ENCODE peak calls at places on chromosomes 12 and 14, in four cellular contexts. J is IMR-90, D is testis, S is B cell. K is an unnamed sample.

GRCh38 chr12:95918194-95918993 is 24.0 kb downstream of the CCDC38 start:
- DNase-seq in J (peak), D (peak), S (peak), K (peak)

GRCh38 chr12:70278945-70279344 is 35.7 kb downstream of the CNOT2 start:
- DNase-seq in J (no peak), D (no peak), S (no peak), K (no peak)

GRCh38 chr14:102900631-102901571 is 21.6 kb upstream of the AMN start:
- DNase-seq in J (no peak), D (no peak), S (peak), K (peak)

GRCh38 chr12:121811434-121812319 is 7.9 kb downstream of the SETD1B start:
- DNase-seq in J (peak), D (peak), S (peak), K (peak)

GRCh38 chr12:121958521-121959240 is 40.3 kb downstream of the CFAP251 start:
- DNase-seq in J (peak), D (no peak), S (no peak), K (no peak)

GRCh38 chr12:91781114-91781513 is 364.5 kb downstream of the BTG1 start:
- DNase-seq in J (peak), D (no peak), S (no peak), K (no peak)

GRCh38 chr12:27818421-27818918 is 38.4 kb upstream of the MANSC4 start:
- DNase-seq in J (peak), D (peak), S (no peak), K (no peak)

GRCh38 chr14:75277000-75277795 is 1.4 kb upstream of the FOS start:
- DNase-seq in J (peak), D (peak), S (peak), K (peak)

GRCh38 chr14:64232095-64232830 is 61.9 kb downstream of the ESR2 start:
- DNase-seq in J (peak), D (no peak), S (no peak), K (no peak)

GRCh38 chr14:64232944-64233343 is 61.2 kb downstream of the ESR2 start:
- DNase-seq in J (no peak), D (no peak), S (no peak), K (no peak)

GRCh38 chr14:64234877-64235651 is 59.1 kb downstream of the ESR2 start:
- DNase-seq in J (peak), D (no peak), S (no peak), K (no peak)

GRCh38 chr14:64235652-64236640 is 58.2 kb downstream of the ESR2 start:
- DNase-seq in J (no peak), D (no peak), S (peak), K (peak)

GRCh38 chr14:64233791-64234190 is 60.4 kb downstream of the ESR2 start:
- DNase-seq in J (peak), D (no peak), S (no peak), K (no peak)
- TF ChIP-seq CTCF in J (no peak), D (no peak), S (no peak), K (no peak)

DNA sequence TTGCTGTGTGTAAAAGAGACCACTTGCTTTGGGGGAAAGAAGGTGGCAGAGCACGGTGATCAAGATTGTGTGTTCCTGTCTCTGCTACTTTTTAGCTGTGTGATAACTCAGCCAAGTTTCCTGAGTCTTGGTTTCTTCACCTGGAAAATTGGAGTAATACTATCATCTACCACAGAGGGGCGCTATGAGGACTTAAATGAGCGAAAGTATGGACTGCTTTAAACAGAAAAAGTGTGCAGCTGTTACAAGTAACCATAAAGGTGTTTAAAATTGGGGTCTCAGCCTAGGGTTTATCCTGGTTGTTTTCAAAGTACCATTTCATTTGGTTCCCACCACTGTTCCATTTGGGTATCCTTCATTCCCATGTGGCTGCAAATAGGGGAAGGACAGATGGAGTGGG is 65.9 kb upstream of the WSCD2 start:
- DNase-seq in J (no peak), D (no peak), S (no peak), K (no peak)
- TF ChIP-seq CTCF in J (peak), D (peak), S (peak), K (peak)

GRCh38 chr14:58121530-58122186 is 30.4 kb downstream of the ARMH4 start:
- DNase-seq in J (no peak), D (no peak), S (no peak), K (no peak)
- TF ChIP-seq CTCF in J (no peak), D (no peak), S (no peak), K (no peak)

GRCh38 chr14:73877790-73878189 is 8.9 kb upstream of the ZNF410 start:
- DNase-seq in J (no peak), D (no peak), S (no peak), K (no peak)

GRCh38 chr14:73873660-73874059 is 13.0 kb upstream of the ZNF410 start:
- DNase-seq in J (no peak), D (no peak), S (no peak), K (no peak)

GRCh38 chr14:73879027-73879426 is 7.6 kb upstream of the ZNF410 start:
- DNase-seq in J (peak), D (no peak), S (no peak), K (no peak)

GRCh38 chr14:73878436-73878835 is 8.2 kb upstream of the ZNF410 start:
- DNase-seq in J (peak), D (no peak), S (no peak), K (no peak)
- TF ChIP-seq CTCF in J (no peak), D (no peak), S (no peak), K (no peak)

GRCh38 chr14:76639606-76640272 is 121.5 kb upstream of the VASH1 start:
- DNase-seq in J (no peak), D (no peak), S (no peak), K (no peak)

GRCh38 chr14:76647699-76648298 is 113.5 kb upstream of the VASH1 start:
- DNase-seq in J (peak), D (peak), S (peak), K (peak)

GRCh38 chr14:76641541-76641940 is 119.7 kb upstream of the VASH1 start:
- DNase-seq in J (no peak), D (no peak), S (no peak), K (no peak)

GRCh38 chr14:76640923-76641395 is 120.3 kb upstream of the VASH1 start:
- DNase-seq in J (no peak), D (no peak), S (no peak), K (no peak)

DNA sequence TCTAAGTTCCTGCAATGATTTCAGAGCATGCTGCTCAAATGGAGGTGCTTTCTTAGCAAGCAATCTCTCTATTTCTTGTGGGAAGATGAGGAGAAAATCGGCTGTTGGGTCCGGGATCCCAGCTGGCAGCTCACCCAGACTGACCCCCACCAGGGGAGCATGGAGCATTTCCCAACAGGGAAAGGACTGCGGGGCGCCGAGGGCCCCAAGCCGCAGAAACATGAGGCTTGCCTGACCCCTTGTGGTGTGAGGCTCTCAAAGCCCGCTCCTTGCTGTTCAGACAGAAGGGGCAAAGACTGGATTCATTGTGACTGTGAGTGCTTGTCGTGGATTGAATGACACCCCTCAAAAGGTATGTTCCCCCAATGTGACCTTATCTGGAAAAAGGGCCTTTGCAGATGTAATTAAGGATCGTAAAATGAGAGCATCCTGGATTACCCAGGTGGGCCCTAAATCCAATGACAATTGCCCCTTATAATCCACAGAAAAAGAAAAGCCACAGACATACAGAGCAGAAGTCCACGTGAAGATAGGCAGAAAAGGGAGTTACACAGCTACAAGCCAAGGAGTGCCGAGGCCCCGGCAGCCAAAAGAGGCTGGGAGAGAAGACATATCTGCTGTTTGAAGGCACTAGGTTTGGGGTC is 116.3 kb upstream of the VASH1 start:
- DNase-seq in J (peak), D (peak), S (no peak), K (peak)
- TF ChIP-seq CTCF in J (peak), D (peak), S (no peak), K (peak)

GRCh38 chr12:76879710-76880025 is 849 bp upstream of the CSRP2 start:
- DNase-seq in J (no peak), D (no peak), S (no peak), K (peak)
- TF ChIP-seq CTCF in J (no peak), D (no peak), S (no peak), K (no peak)